ENCODE peak calls at places on chromosomes 11 and 22, in nine cellular contexts. S is stomach, G is ovary, J is gastrocnemius medialis, H is adrenal gland, C is A549, E is body of pancreas, Y is GM12891, F is IMR-90. A is an unnamed sample.

GRCh38 chr22:37848587-37849088 is 581 bp upstream of the EIF3L start:
- DNase-seq in S (no peak), G (no peak), J (no peak), H (no peak), C (no peak), E (no peak), Y (no peak), F (peak; percentile 16), A (no peak)

GRCh38 chr11:114343020-114343419 is 46.8 kb downstream of the NNMT start:
- DNase-seq in S (no peak), G (no peak), J (no peak), H (no peak), C (no peak), E (no peak), Y (no peak), F (no peak), A (no peak)

GRCh38 chr11:68670208-68670992 is 13.9 kb upstream of the GAL start:
- DNase-seq in S (no peak), G (no peak), J (no peak), H (no peak), C (no peak), E (no peak), Y (no peak), F (no peak), A (no peak)

GRCh38 chr11:46984987-46985386 is 48.4 kb downstream of the CSTPP1 start:
- DNase-seq in S (no peak), G (no peak), J (no peak), H (no peak), C (no peak), E (no peak), Y (no peak), F (peak; percentile 19), A (no peak)

GRCh38 chr11:129766858-129767604 is 48.6 kb upstream of the TMEM45B start:
- DNase-seq in S (peak; percentile 49), G (no peak), J (no peak), H (no peak), C (no peak), E (no peak), Y (no peak), F (peak; percentile 23), A (no peak)

GRCh38 chr11:6587360-6587953 is 16.0 kb downstream of the RRP8 start:
- DNase-seq in S (peak; percentile 83), G (no peak), J (no peak), H (no peak), C (no peak), E (peak; percentile 90), Y (no peak), F (no peak), A (no peak)

GRCh38 chr22:32055069-32055468 is 12.0 kb downstream of the SLC5A1 start:
- DNase-seq in S (no peak), G (no peak), J (no peak), H (no peak), C (no peak), E (no peak), Y (no peak), F (no peak), A (no peak)

GRCh38 chr11:35237860-35238715 is 99.1 kb downstream of the CD44 start:
- DNase-seq in S (peak; percentile 32), G (no peak), J (peak; percentile 16), H (peak; percentile 76), C (no peak), E (no peak), Y (no peak), F (no peak), A (peak; percentile 64)

GRCh38 chr11:120808616-120809050 is 215.3 kb upstream of the TBCEL start:
- DNase-seq in S (no peak), G (no peak), J (no peak), H (no peak), C (no peak), E (no peak), Y (no peak), F (no peak), A (no peak)

GRCh38 chr11:33040862-33041453 is 1.6 kb downstream of the TCP11L1 start:
- DNase-seq in S (no peak), G (no peak), J (no peak), H (no peak), C (no peak), E (no peak), Y (no peak), F (no peak), A (no peak)

GRCh38 chr11:118156531-118157185 is 4.0 kb upstream of the SCN4B start:
- DNase-seq in S (no peak), G (no peak), J (peak; percentile 38), H (no peak), C (peak; percentile 26), E (peak; percentile 29), Y (no peak), F (no peak), A (no peak)

GRCh38 chr11:63911440-63911839 is 5.5 kb downstream of the RCOR2 start:
- DNase-seq in S (no peak), G (no peak), J (no peak), H (no peak), C (no peak), E (no peak), Y (no peak), F (no peak), A (no peak)

GRCh38 chr11:60764879-60765278 is 8.2 kb downstream of the MS4A15 start:
- DNase-seq in S (no peak), G (no peak), J (no peak), H (no peak), C (no peak), E (no peak), Y (no peak), F (no peak), A (no peak)
- TF ChIP-seq POLR2A in S (no peak), G (no peak), J (no peak), H (no peak), C (no peak), E (no peak), Y (peak; percentile 59), F (no peak), A (no peak)

DNA sequence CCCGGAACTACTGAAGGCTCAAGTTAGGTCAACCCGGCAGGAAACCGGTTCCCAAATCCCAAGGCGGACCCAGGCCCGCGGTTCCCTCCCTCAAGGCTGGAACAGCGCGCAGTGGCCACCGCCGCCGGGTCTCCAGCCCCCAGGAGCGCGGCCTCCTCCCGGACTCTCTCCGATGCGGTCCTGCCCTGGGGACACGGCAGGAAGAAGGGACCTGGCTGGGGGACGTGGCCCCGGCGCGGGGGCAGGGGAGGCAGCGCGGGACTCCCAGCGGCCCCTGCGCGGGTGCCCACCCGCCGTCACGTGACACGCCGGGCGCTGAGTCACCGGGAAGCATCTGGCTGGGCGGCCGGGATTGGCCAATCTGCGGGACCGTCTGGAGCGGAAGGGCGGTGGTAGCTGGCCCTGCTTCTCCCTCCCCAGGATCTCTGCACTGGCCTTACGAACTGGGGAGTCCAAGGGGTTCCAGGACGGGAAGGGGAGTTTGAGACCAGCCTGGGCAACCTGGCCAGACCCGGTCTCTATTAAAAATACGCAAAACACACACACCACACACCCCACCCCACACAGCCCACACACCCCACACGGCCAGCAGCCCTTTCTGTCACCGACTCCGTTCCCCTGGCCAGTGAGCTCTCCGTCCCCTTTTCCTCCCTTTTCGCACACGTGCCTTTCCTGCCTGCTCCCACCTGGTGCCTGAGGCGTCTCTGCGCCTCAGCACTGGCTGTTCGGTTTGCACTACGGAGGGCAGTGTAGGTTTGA is 21.4 kb upstream of the MALAT1 start:
- DNase-seq in S (peak; percentile 97), G (peak; percentile 98), J (peak; percentile 97), H (peak; percentile 98), C (peak; percentile 94), E (peak; percentile 98), Y (peak; percentile 91), F (peak; percentile 92), A (peak; percentile 95)
- TF ChIP-seq POLR2A in S (no peak), G (peak; percentile 93), J (peak; percentile 99), H (peak; percentile 94), C (peak; percentile 36), E (peak; percentile 96), Y (peak; percentile 82), F (peak; percentile 83), A (peak; percentile 94)

GRCh38 chr11:12377824-12378593 is 638 bp downstream of the PARVA start:
- DNase-seq in S (peak; percentile 73), G (peak; percentile 79), J (peak; percentile 21), H (peak; percentile 82), C (peak; percentile 50), E (peak; percentile 84), Y (no peak), F (peak; percentile 71), A (peak; percentile 52)

GRCh38 chr11:12380565-12381325 is 3.4 kb downstream of the PARVA start:
- DNase-seq in S (no peak), G (no peak), J (no peak), H (no peak), C (no peak), E (no peak), Y (no peak), F (no peak), A (no peak)

GRCh38 chr11:12376259-12376971 is 956 bp upstream of the PARVA start:
- DNase-seq in S (no peak), G (peak; percentile 65), J (peak; percentile 49), H (peak; percentile 26), C (no peak), E (peak; percentile 91), Y (no peak), F (peak; percentile 91), A (peak; percentile 41)

GRCh38 chr11:12381875-12382274 is 4.5 kb downstream of the PARVA start:
- DNase-seq in S (no peak), G (no peak), J (no peak), H (no peak), C (no peak), E (no peak), Y (no peak), F (no peak), A (no peak)

DNA sequence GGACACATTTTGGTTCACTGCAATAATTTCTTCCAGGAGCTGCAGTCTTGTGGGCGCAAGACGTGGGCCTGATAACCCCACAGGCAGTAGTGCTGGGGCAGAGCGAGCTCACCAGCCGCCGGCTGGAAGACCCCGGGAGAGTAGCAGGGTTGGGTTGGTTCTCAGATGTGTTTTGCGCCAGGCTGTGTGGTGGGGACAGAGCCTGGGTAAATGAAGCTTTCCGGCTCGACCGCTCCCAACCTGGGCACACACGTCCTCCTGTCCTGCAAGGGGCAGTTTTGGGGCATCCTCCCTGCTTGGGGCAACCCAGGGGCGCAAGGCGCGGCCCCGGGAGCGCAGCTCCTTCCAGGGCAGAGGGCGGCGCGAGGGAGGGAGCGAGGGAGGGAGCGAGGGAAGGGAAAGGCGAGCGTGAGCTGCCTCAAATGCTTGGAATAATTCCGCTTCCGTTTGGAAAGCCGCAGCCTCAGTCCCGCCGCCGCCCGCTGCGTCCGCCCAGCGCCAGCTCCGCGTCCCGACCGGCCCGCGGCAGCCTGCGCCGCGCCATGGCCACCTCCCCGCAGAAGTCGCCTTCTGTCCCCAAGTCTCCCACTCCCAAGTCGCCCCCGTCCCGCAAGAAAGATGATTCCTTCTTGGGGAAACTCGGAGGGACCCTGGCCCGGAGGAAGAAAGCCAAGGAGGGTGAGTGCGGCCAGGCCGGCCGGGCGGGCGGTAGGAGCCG is at the start of gene PARVA:
- DNase-seq in S (peak; percentile 72), G (peak; percentile 83), J (no peak), H (peak; percentile 71), C (peak; percentile 25), E (peak; percentile 77), Y (no peak), F (peak; percentile 81), A (peak; percentile 26)
- TF ChIP-seq POLR2A in S (no peak), G (peak; percentile 44), J (peak; percentile 33), H (no peak), C (peak; percentile 60), E (peak; percentile 78), Y (no peak), F (peak; percentile 86), A (no peak)

DNA sequence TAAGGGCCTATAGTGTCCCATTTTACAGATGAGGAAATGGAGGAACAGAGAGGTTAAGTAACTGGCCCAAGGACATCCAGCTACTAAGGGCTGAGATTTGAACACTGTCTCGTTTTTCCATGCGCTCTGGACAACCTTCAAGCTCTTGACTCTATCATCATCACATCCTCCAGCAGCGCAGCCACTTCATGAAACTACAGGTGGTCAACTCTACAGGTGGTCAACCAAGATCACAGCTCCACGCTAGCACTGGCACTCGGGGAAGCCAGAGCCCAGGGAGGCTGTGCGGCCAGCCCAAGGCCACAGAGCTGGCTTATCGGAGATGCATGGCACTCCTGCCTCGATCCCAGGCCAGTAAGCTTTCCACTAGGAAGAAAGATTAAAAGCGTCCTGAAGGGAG is 40.0 kb downstream of the PHF21B start:
- DNase-seq in S (no peak), G (no peak), J (no peak), H (no peak), C (no peak), E (no peak), Y (no peak), F (no peak), A (no peak)
- TF ChIP-seq POLR2A in S (no peak), G (no peak), J (no peak), H (no peak), C (no peak), E (no peak), Y (no peak), F (no peak), A (no peak)